ENCODE peak calls at places on chromosomes 4 and X, in eight cellular contexts. Q, O, S, E, H, G, D and X are unnamed samples.

GRCh38 chr4:53003959-53004358 is 141.8 kb downstream of the RASL11B start:
- DNase-seq in E (no peak), D (no peak), H (no peak), Q (no peak), G (no peak), O (no peak), S (no peak), X (no peak)

GRCh38 chrX:149527705-149528104 is 13.1 kb upstream of the EOLA1 start:
- DNase-seq in E (peak), G (peak), Q (no peak), D (no peak), H (peak), S (peak), O (no peak), X (no peak)

GRCh38 chr4:152962160-152962559 is 26.0 kb downstream of the FHDC1 start:
- DNase-seq in H (no peak), Q (no peak), G (no peak), O (no peak), E (no peak), S (no peak), D (no peak), X (no peak)

GRCh38 chr4:48068182-48068581 is 51.6 kb downstream of the NIPAL1 start:
- DNase-seq in G (no peak), D (no peak), Q (no peak), E (no peak), H (no peak), O (no peak), S (no peak), X (no peak)

GRCh38 chrX:13933851-13934250 is 95.8 kb downstream of the GEMIN8 start:
- DNase-seq in Q (no peak), S (no peak), G (no peak), O (no peak), E (no peak), H (no peak), D (no peak), X (no peak)

GRCh38 chrX:138925330-138925729 is 213.8 kb upstream of the FGF13 start:
- DNase-seq in D (no peak), E (no peak), S (no peak), H (no peak), O (no peak), Q (no peak), G (no peak), X (no peak)

GRCh38 chr4:94390804-94391410 is 48.3 kb upstream of the HPGDS start:
- DNase-seq in H (peak), Q (no peak), D (no peak), G (peak), O (no peak), S (peak), E (peak), X (no peak)

GRCh38 chr4:82802906-82803305 is 4.3 kb upstream of the SCD5 start:
- DNase-seq in Q (no peak), G (no peak), D (no peak), E (no peak), S (no peak), O (no peak), H (no peak), X (no peak)

GRCh38 chr4:15996773-15997172 is 33.8 kb upstream of the FGFBP2 start:
- DNase-seq in H (no peak), S (no peak), G (no peak), D (no peak), O (no peak), E (no peak), Q (no peak), X (no peak)

GRCh38 chr4:82891728-82892466 is 944 bp upstream of the SEC31A start:
- DNase-seq in O (no peak), S (no peak), D (no peak), H (no peak), G (peak), Q (no peak), E (no peak), X (no peak)

GRCh38 chr4:144644368-144645101 is 1.4 kb upstream of the HHIP start:
- DNase-seq in H (no peak), Q (no peak), E (no peak), S (no peak), D (no peak), G (no peak), O (no peak), X (no peak)